ENCODE peak calls at places on chromosomes 5 and 9, in six cellular contexts. D, F, U, T, S and B are unnamed samples.

GRCh38 chr9:76987594-76988200 is 31.8 kb upstream of the FOXB2 start:
- DNase-seq in D (peak; percentile 61), F (no peak), U (no peak), T (no peak), S (peak; percentile 43), B (no peak)

GRCh38 chr5:17896605-17897004 is 262.3 kb downstream of the TAF11L14 start:
- DNase-seq in D (peak; percentile 57), F (no peak), U (no peak), T (no peak), S (no peak), B (no peak)

GRCh38 chr5:40518511-40518917 is 161.2 kb upstream of the PTGER4 start:
- DNase-seq in D (no peak), F (peak; percentile 98), U (no peak), T (no peak), S (peak; percentile 78), B (no peak)

GRCh38 chr5:135012033-135012588 is 21.9 kb downstream of the PITX1 start:
- DNase-seq in D (no peak), F (no peak), U (no peak), T (peak; percentile 16), S (no peak), B (peak; percentile 3)

GRCh38 chr9:117413346-117414219 is 1.3 kb downstream of the ASTN2 start:
- DNase-seq in D (no peak), F (no peak), U (no peak), T (no peak), S (no peak), B (peak; percentile 32)

GRCh38 chr9:69180670-69181069 is 6.6 kb downstream of the TJP2 start:
- DNase-seq in D (peak; percentile 74), F (peak; percentile 99), U (no peak), T (no peak), S (peak; percentile 99), B (no peak)

GRCh38 chr5:174563899-174564298 is 160.5 kb upstream of the MSX2 start:
- DNase-seq in D (no peak), F (no peak), U (no peak), T (no peak), S (no peak), B (no peak)

GRCh38 chr9:14908221-14909206 is 1.7 kb downstream of the FREM1 start:
- DNase-seq in D (no peak), F (no peak), U (no peak), T (no peak), S (no peak), B (no peak)

GRCh38 chr5:113989278-113989912 is 372.5 kb upstream of the KCNN2 start:
- DNase-seq in D (no peak), F (no peak), U (no peak), T (no peak), S (no peak), B (no peak)

GRCh38 chr5:25489834-25490538 is 845.2 kb upstream of the CDH10 start:
- DNase-seq in D (no peak), F (peak; percentile 77), U (no peak), T (no peak), S (no peak), B (no peak)

GRCh38 chr9:111965566-111966019 is 69.0 kb downstream of the UGCG start:
- DNase-seq in D (no peak), F (peak; percentile 87), U (no peak), T (no peak), S (peak; percentile 97), B (no peak)

GRCh38 chr5:138905541-138905940 is 30.4 kb upstream of the LRRTM2 start:
- DNase-seq in D (no peak), F (no peak), U (no peak), T (no peak), S (peak; percentile 78), B (no peak)

GRCh38 chr5:78483809-78484521 is 123.5 kb downstream of the SCAMP1 start:
- DNase-seq in D (peak; percentile 96), F (no peak), U (no peak), T (no peak), S (no peak), B (no peak)

GRCh38 chr5:180133971-180134508 is 62.5 kb upstream of the RNF130 start:
- DNase-seq in D (no peak), F (no peak), U (no peak), T (peak; percentile 39), S (no peak), B (no peak)

GRCh38 chr5:158884827-158885512 is 214.7 kb downstream of the EBF1 start:
- DNase-seq in D (no peak), F (no peak), U (no peak), T (no peak), S (no peak), B (no peak)

GRCh38 chr5:113663879-113664278 is 150.4 kb downstream of the YTHDC2 start:
- DNase-seq in D (peak; percentile 23), F (no peak), U (no peak), T (peak; percentile 53), S (peak; percentile 55), B (no peak)

GRCh38 chr5:1743061-1743768 is 56.4 kb downstream of the MRPL36 start:
- DNase-seq in D (no peak), F (no peak), U (no peak), T (no peak), S (no peak), B (no peak)

GRCh38 chr5:141135030-141135717 is at the start of gene PCDHB5:
- DNase-seq in D (peak; percentile 12), F (no peak), U (no peak), T (no peak), S (no peak), B (no peak)

GRCh38 chr5:89241186-89241585 is 358.2 kb upstream of the MEF2C start:
- DNase-seq in D (no peak), F (no peak), U (no peak), T (no peak), S (no peak), B (no peak)

GRCh38 chr5:36756089-36756488 is 120.5 kb upstream of the NIPBL start:
- DNase-seq in D (no peak), F (no peak), U (no peak), T (no peak), S (no peak), B (no peak)

GRCh38 chr5:10533218-10533617 is 30.7 kb upstream of the ANKRD33B start:
- DNase-seq in D (no peak), F (no peak), U (no peak), T (no peak), S (no peak), B (peak; percentile 79)

GRCh38 chr5:93622240-93622885 is 39.3 kb downstream of the NR2F1 start:
- DNase-seq in D (peak; percentile 39), F (peak; percentile 67), U (no peak), T (no peak), S (peak; percentile 82), B (no peak)

GRCh38 chr5:58076473-58077257 is 383.2 kb downstream of the PLK2 start:
- DNase-seq in D (no peak), F (no peak), U (no peak), T (no peak), S (no peak), B (no peak)

GRCh38 chr5:120808135-120808534 is 344.0 kb downstream of the PRR16 start:
- DNase-seq in D (no peak), F (no peak), U (no peak), T (no peak), S (no peak), B (no peak)

GRCh38 chr5:172793577-172794488 is 22.8 kb upstream of the DUSP1 start:
- DNase-seq in D (peak; percentile 83), F (no peak), U (no peak), T (peak; percentile 51), S (peak; percentile 26), B (no peak)

GRCh38 chr9:109118802-109119438 is 827 bp downstream of the TMEM245 start:
- DNase-seq in D (peak; percentile 36), F (no peak), U (no peak), T (no peak), S (no peak), B (no peak)

GRCh38 chr5:138789771-138790242 is 36.6 kb downstream of the CTNNA1 start:
- DNase-seq in D (peak; percentile 63), F (no peak), U (no peak), T (no peak), S (peak; percentile 10), B (no peak)

GRCh38 chr9:88319936-88320747 is 68.1 kb upstream of the SPIN1 start:
- DNase-seq in D (peak; percentile 38), F (no peak), U (no peak), T (no peak), S (peak; percentile 50), B (no peak)

GRCh38 chr9:115109486-115109885 is 8.5 kb downstream of the TNC start:
- DNase-seq in D (no peak), F (no peak), U (no peak), T (no peak), S (peak; percentile 62), B (no peak)

GRCh38 chr9:12604154-12604825 is 88.9 kb upstream of the TYRP1 start:
- DNase-seq in D (peak; percentile 31), F (no peak), U (no peak), T (no peak), S (peak; percentile 0), B (no peak)

GRCh38 chr9:72256912-72257311 is 107.7 kb downstream of the GDA start:
- DNase-seq in D (no peak), F (no peak), U (no peak), T (no peak), S (no peak), B (no peak)

GRCh38 chr9:33287087-33287490 is 3.2 kb upstream of the NFX1 start:
- DNase-seq in D (peak; percentile 91), F (peak; percentile 45), U (no peak), T (no peak), S (peak; percentile 74), B (peak; percentile 43)

GRCh38 chr5:157308826-157309465 is 43.0 kb downstream of the CYFIP2 start:
- DNase-seq in D (peak; percentile 36), F (no peak), U (no peak), T (no peak), S (peak; percentile 11), B (no peak)
- TF ChIP-seq CTCF in D (no peak), F (peak; percentile 23), U (no peak), T (no peak), S (peak; percentile 62), B (no peak)

GRCh38 chr9:84932915-84933527 is 263.5 kb downstream of the NTRK2 start:
- DNase-seq in D (no peak), F (no peak), U (no peak), T (no peak), S (no peak), B (no peak)
- TF ChIP-seq CTCF in D (no peak), F (no peak), U (no peak), T (no peak), S (peak; percentile 38), B (peak; percentile 4)

GRCh38 chr5:14141764-14142163 is 1.4 kb upstream of the TRIO start:
- DNase-seq in D (no peak), F (no peak), U (no peak), T (no peak), S (no peak), B (no peak)
- TF ChIP-seq CTCF in D (no peak), F (no peak), U (no peak), T (no peak), S (peak; percentile 29), B (no peak)

DNA sequence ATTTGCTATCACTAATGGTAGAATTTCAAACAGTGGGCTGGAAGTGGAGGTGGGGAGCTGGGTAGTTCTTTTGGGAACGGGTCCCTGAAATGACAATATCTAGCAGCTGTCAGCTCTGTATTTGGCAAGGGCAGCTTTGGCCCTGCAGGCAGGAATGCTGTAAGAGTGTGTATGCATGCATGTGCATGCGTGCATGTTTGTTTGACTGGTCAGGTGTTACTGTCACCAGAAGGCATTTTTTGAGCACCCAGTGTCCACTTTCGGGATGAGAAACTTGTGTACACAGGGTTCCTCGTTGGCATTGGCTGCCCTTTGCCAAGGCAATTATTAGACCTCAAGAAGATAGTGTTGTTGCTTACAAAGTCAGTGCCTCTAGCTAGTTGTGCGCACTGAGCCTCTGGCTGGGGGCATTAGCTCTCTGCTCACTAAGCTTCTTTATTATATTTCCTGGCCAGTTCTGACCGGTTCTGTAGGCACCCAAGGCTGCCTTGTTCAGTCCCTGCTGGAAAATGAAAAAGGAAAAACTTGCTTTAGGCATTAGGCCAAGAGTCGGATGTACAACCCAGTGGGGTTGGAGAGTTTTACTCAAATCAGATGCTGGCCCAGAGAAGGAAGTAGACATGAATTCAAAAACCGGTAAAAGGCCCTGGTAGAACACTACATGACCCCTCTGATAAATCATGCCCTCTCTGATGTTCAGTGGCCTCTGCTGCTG is 2.0 kb downstream of the CYFIP2 start:
- DNase-seq in D (no peak), F (no peak), U (no peak), T (no peak), S (no peak), B (no peak)
- TF ChIP-seq CTCF in D (no peak), F (no peak), U (no peak), T (no peak), S (peak; percentile 21), B (no peak)